ENCODE peak calls at places on chromosomes 12 and 14, in ten cellular contexts. O, A, T, U, E, R, Q, B, H and N are unnamed samples.

GRCh38 chr12:26530461-26530860 is 302.5 kb downstream of the ITPR2 start:
- DNase-seq in O (no peak), R (no peak), B (no peak), T (no peak), H (no peak), E (no peak), A (no peak), U (no peak), Q (no peak), N (no peak)

GRCh38 chr12:98238513-98238912 is 276.9 kb upstream of the TMPO start:
- DNase-seq in O (no peak), R (no peak), T (no peak), A (peak; percentile 17), E (no peak), U (no peak), Q (peak; percentile 92), B (no peak), H (no peak), N (no peak)

GRCh38 chr12:65603428-65604351 is 220.6 kb upstream of the HMGA2 start:
- DNase-seq in H (peak; percentile 36), Q (peak; percentile 90), B (peak; percentile 60), A (peak; percentile 92), T (peak; percentile 50), U (peak; percentile 52), E (peak; percentile 44), R (no peak), O (peak; percentile 16), N (no peak)

GRCh38 chr12:98295681-98296080 is 219.7 kb upstream of the TMPO start:
- DNase-seq in O (no peak), H (no peak), R (no peak), U (no peak), Q (peak; percentile 11), B (no peak), A (no peak), E (no peak), T (no peak), N (no peak)

GRCh38 chr12:132723764-132724140 is 13.1 kb downstream of the PGAM5 start:
- DNase-seq in U (no peak), R (no peak), E (no peak), B (no peak), Q (peak; percentile 53), H (no peak), T (no peak), A (no peak), O (no peak), N (no peak)

GRCh38 chr12:113929312-113929989 is 36.7 kb downstream of the RBM19 start:
- DNase-seq in T (no peak), R (no peak), Q (no peak), U (no peak), H (no peak), E (no peak), A (no peak), O (no peak), B (no peak), N (no peak)

GRCh38 chr12:47360771-47361388 is 281.1 kb upstream of the AMIGO2 start:
- DNase-seq in U (no peak), E (no peak), B (no peak), O (no peak), A (no peak), R (no peak), T (no peak), H (no peak), Q (no peak), N (no peak)

GRCh38 chr12:17976202-17976601 is 113.8 kb downstream of the RERGL start:
- DNase-seq in O (no peak), B (no peak), U (peak; percentile 31), Q (peak; percentile 13), E (peak; percentile 70), T (no peak), A (peak; percentile 50), H (no peak), R (no peak), N (no peak)

GRCh38 chr12:81722004-81722403 is 37.1 kb downstream of the PPFIA2 start:
- DNase-seq in B (no peak), T (no peak), H (no peak), E (no peak), A (no peak), R (no peak), U (no peak), O (no peak), Q (peak; percentile 2), N (no peak)

GRCh38 chr14:52551696-52552062 is 626 bp downstream of the TXNDC16 start:
- DNase-seq in A (peak; percentile 48), T (no peak), U (peak; percentile 42), Q (peak; percentile 53), R (no peak), E (peak; percentile 13), H (no peak), B (no peak), O (peak; percentile 15), N (no peak)
- H3K27ac ChIP-seq in A (peak overlapping the region; percentile 10), T (peak overlapping the region; percentile 80), U (peak overlapping the region; percentile 94), Q (peak overlapping the region; percentile 36), R (peak overlapping the region; percentile 81), E (peak overlapping the region; percentile 78), H (peak overlapping the region; percentile 85), B (peak overlapping the region; percentile 83), O (peak overlapping the region; percentile 93), N (peak overlapping the region; percentile 74)

DNA sequence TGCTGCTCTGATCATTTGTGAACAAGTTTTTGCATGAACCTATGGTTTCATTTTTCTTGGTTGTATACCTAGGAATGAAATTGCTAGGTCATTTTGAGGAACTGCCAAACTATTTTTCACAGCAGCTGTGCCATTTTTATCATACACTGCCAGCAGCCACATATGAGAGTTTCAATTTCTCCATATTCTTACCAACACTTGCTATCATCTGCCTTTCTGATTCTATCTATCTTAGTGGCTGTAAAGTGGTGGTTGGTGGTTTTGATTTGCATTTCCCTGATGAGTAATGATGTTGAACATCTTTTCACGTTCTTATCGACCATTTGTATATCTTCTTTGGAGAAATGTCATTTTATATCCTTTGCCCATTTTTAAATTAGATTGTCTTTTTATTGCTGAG is 146.1 kb downstream of the C12orf75 start:
- DNase-seq in Q (no peak), E (no peak), A (no peak), O (no peak), H (no peak), U (no peak), T (no peak), R (no peak), B (no peak), N (no peak)
- H3K27ac ChIP-seq in Q (no peak overlapping the region), E (no peak overlapping the region), A (no peak overlapping the region), O (no peak overlapping the region), H (no peak overlapping the region), U (no peak overlapping the region), T (no peak overlapping the region), R (no peak overlapping the region), B (no peak overlapping the region), N (no peak overlapping the region)

GRCh38 chr14:64682173-64682710 is 22.0 kb upstream of the PLEKHG3 start:
- DNase-seq in E (no peak), H (peak; percentile 70), Q (peak; percentile 93), A (peak; percentile 72), U (no peak), B (no peak), T (peak; percentile 92), R (peak; percentile 76), O (peak; percentile 77), N (peak; percentile 71)
- H3K27ac ChIP-seq in E (no peak overlapping the region), H (peak overlapping the region; percentile 80), Q (peak overlapping the region; percentile 91), A (peak overlapping the region; percentile 67), U (peak overlapping the region; percentile 57), B (peak overlapping the region; percentile 77), T (peak overlapping the region; percentile 70), R (peak overlapping the region; percentile 8), O (peak overlapping the region; percentile 79), N (peak overlapping the region; percentile 82)

GRCh38 chr12:1551496-1551895 is 42.9 kb downstream of the FBXL14 start:
- DNase-seq in A (no peak), R (no peak), B (no peak), E (no peak), H (no peak), T (no peak), Q (no peak), O (no peak), U (no peak), N (no peak)
- H3K27ac ChIP-seq in A (no peak overlapping the region), R (no peak overlapping the region), B (no peak overlapping the region), E (no peak overlapping the region), H (no peak overlapping the region), T (no peak overlapping the region), Q (peak overlapping the region; percentile 14), O (no peak overlapping the region), U (no peak overlapping the region), N (no peak overlapping the region)

GRCh38 chr12:79549531-79550271 is 141.1 kb downstream of the PAWR start:
- DNase-seq in A (no peak), Q (peak; percentile 18), E (no peak), U (peak; percentile 20), R (no peak), H (no peak), B (no peak), O (no peak), T (no peak), N (no peak)
- H3K27ac ChIP-seq in A (peak overlapping the region; percentile 97), Q (peak overlapping the region; percentile 74), E (peak overlapping the region; percentile 74), U (peak overlapping the region; percentile 76), R (no peak overlapping the region), H (no peak overlapping the region), B (no peak overlapping the region), O (peak overlapping the region; percentile 23), T (no peak overlapping the region), N (no peak overlapping the region)

GRCh38 chr12:39617887-39618286 is 1.7 kb downstream of the ABCD2 start:
- DNase-seq in U (no peak), Q (no peak), R (no peak), T (no peak), E (no peak), O (no peak), A (no peak), H (no peak), B (no peak), N (no peak)

GRCh38 chr12:39620664-39621658 is 1.4 kb upstream of the ABCD2 start:
- DNase-seq in T (peak; percentile 35), Q (no peak), B (no peak), E (no peak), A (peak; percentile 6), R (no peak), O (no peak), H (no peak), U (no peak), N (no peak)

GRCh38 chr12:39619660-39620433 is at the start of gene ABCD2:
- DNase-seq in T (peak; percentile 85), R (peak; percentile 64), Q (peak; percentile 84), O (peak; percentile 29), B (peak; percentile 77), H (peak; percentile 69), E (peak; percentile 81), A (peak; percentile 65), U (peak; percentile 89), N (peak; percentile 66)

GRCh38 chr12:39618701-39619100 is 902 bp downstream of the ABCD2 start:
- DNase-seq in H (no peak), Q (no peak), A (no peak), B (no peak), U (no peak), E (no peak), O (no peak), R (no peak), T (no peak), N (no peak)

GRCh38 chr12:39619316-39619659 is 315 bp downstream of the ABCD2 start:
- DNase-seq in B (no peak), U (no peak), R (no peak), Q (no peak), T (peak; percentile 38), H (no peak), O (no peak), A (no peak), E (peak; percentile 5), N (no peak)
- H3K27ac ChIP-seq in B (no peak overlapping the region), U (no peak overlapping the region), R (no peak overlapping the region), Q (no peak overlapping the region), T (peak overlapping the region; percentile 92), H (peak overlapping the region; percentile 81), O (no peak overlapping the region), A (no peak overlapping the region), E (no peak overlapping the region), N (peak overlapping the region; percentile 84)